ENCODE peak calls at places on chromosome 1, in five cellular contexts. One of them, this sample, is unnamed.
A peak's percentile ranks its signal among the peaks of the same experiment; 100 is the strongest.

GRCh38 chr1:152479792-152480595 is 30.6 kb upstream of the LCE5A start:
- DNase-seq in astrocyte of the cerebellum: no peak
- DNase-seq in HFF-Myc: no peak
- DNase-seq in astrocyte of the spinal cord: no peak
- DNase-seq in tibial nerve: no peak
- DNase-seq in this sample: peak; percentile 81

GRCh38 chr1:44500181-44501021 is 95.3 kb downstream of the RNF220 start:
- DNase-seq in astrocyte of the cerebellum: no peak
- DNase-seq in HFF-Myc: no peak
- DNase-seq in astrocyte of the spinal cord: peak; percentile 16
- DNase-seq in tibial nerve: no peak
- DNase-seq in this sample: no peak

GRCh38 chr1:100891380-100891779 is 3.3 kb downstream of the EXTL2 start:
- DNase-seq in astrocyte of the cerebellum: no peak
- DNase-seq in HFF-Myc: no peak
- DNase-seq in astrocyte of the spinal cord: no peak
- DNase-seq in tibial nerve: no peak
- DNase-seq in this sample: no peak

GRCh38 chr1:167493372-167493771 is 25.0 kb downstream of the CD247 start:
- DNase-seq in astrocyte of the cerebellum: no peak
- DNase-seq in HFF-Myc: no peak
- DNase-seq in astrocyte of the spinal cord: no peak
- DNase-seq in tibial nerve: no peak
- DNase-seq in this sample: no peak

GRCh38 chr1:246483204-246483933 is 23.7 kb downstream of the SMYD3 start:
- DNase-seq in astrocyte of the cerebellum: no peak
- DNase-seq in HFF-Myc: no peak
- DNase-seq in astrocyte of the spinal cord: peak; percentile 35
- DNase-seq in tibial nerve: no peak
- DNase-seq in this sample: no peak

GRCh38 chr1:151289080-151289935 is 7.2 kb downstream of the ZNF687 start:
- DNase-seq in astrocyte of the cerebellum: no peak
- DNase-seq in HFF-Myc: no peak
- DNase-seq in astrocyte of the spinal cord: no peak
- DNase-seq in tibial nerve: no peak
- DNase-seq in this sample: no peak

GRCh38 chr1:244322791-244323521 is 128.8 kb downstream of the ADSS2 start:
- DNase-seq in astrocyte of the cerebellum: peak; percentile 97
- DNase-seq in HFF-Myc: peak; percentile 98
- DNase-seq in astrocyte of the spinal cord: peak; percentile 96
- DNase-seq in tibial nerve: no peak
- DNase-seq in this sample: peak; percentile 57

GRCh38 chr1:23555949-23556640 is 3.2 kb downstream of the ID3 start:
- DNase-seq in astrocyte of the cerebellum: peak; percentile 57
- DNase-seq in HFF-Myc: no peak
- DNase-seq in astrocyte of the spinal cord: peak; percentile 87
- DNase-seq in tibial nerve: no peak
- DNase-seq in this sample: no peak

GRCh38 chr1:56645663-56646330 is 683 bp downstream of the PRKAA2 start:
- DNase-seq in astrocyte of the cerebellum: no peak
- DNase-seq in HFF-Myc: no peak
- DNase-seq in astrocyte of the spinal cord: peak; percentile 20
- DNase-seq in tibial nerve: no peak
- DNase-seq in this sample: no peak

DNA sequence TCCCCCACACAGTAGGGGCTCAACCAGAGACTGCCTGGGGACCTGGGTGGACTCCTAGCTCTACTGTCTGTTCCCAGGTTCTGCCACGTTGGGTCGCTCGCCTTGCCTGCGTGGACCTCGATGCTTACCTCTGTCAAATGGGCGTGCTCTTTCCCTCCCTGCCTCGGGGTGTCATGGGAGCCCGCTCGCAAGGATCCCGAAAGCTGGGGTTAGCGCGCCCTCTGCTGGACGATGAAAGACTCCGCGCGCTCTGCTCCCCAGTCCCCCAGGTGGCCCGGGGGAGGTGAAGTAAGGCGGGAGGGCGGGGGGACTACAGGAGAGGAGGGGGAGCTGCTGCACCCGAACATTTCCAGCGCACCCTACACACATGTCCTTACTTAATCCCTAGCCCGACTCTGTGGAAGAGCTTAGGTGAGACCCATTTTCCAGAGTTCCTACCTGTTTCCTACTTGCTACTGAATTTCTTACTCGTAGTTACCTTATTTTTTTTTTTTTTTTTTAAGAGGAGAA is 2.3 kb upstream of the BSND start:
- DNase-seq in astrocyte of the cerebellum: peak; percentile 38
- DNase-seq in HFF-Myc: peak; percentile 30
- DNase-seq in astrocyte of the spinal cord: peak; percentile 57
- DNase-seq in tibial nerve: peak; percentile 21
- DNase-seq in this sample: peak; percentile 85
- TF ChIP-seq CTCF in astrocyte of the cerebellum: peak; percentile 73
- TF ChIP-seq CTCF in HFF-Myc: peak; percentile 81
- TF ChIP-seq CTCF in astrocyte of the spinal cord: peak; percentile 78
- TF ChIP-seq CTCF in tibial nerve: peak; percentile 78
- TF ChIP-seq CTCF in this sample: peak; percentile 88

DNA sequence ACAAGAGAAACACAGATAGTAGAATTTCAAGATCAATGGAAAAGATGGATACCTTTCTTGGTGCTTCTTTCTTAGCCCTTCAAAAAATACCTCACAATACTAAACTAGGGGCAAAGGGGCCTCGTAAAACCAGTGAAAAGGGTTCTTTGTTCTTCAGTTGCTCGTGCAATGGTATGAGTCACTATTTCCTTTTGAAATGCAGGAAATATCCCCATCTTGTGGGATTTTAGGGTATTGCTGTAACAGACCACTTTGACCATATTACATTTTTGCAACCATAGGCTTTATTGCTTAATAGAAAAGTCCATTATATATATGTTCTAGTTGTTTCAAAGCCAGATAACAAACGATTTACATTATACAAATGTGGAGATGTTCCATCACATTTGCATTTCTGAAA is 88.7 kb upstream of the PKN2 start:
- DNase-seq in astrocyte of the cerebellum: peak; percentile 12
- DNase-seq in HFF-Myc: peak; percentile 43
- DNase-seq in astrocyte of the spinal cord: peak; percentile 46
- DNase-seq in tibial nerve: no peak
- DNase-seq in this sample: peak; percentile 4
- TF ChIP-seq CTCF in astrocyte of the cerebellum: no peak
- TF ChIP-seq CTCF in HFF-Myc: peak; percentile 19
- TF ChIP-seq CTCF in astrocyte of the spinal cord: peak; percentile 35
- TF ChIP-seq CTCF in tibial nerve: no peak
- TF ChIP-seq CTCF in this sample: peak; percentile 65

DNA sequence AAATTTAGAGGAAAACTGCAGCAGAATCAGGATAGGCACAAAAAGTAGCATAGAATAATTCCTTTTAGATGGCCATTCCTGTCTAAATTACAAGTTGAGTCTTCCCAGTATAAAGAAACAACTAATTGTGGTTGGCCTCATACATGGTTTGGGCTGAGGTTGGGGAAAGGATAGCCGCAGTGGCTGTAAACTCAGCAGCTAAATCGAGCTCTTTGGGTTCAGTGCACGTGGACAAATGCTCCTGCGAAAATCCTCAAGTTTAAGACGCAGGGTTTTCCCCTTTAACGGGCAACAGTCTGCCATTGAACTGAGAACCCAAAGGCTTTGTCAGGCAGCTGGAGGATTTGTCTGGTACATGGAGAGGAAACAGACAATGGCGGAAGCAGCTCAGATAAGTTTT is 331.9 kb downstream of the TGFB2 start:
- DNase-seq in astrocyte of the cerebellum: no peak
- DNase-seq in HFF-Myc: no peak
- DNase-seq in astrocyte of the spinal cord: peak; percentile 50
- DNase-seq in tibial nerve: no peak
- DNase-seq in this sample: no peak
- TF ChIP-seq CTCF in astrocyte of the cerebellum: no peak
- TF ChIP-seq CTCF in HFF-Myc: no peak
- TF ChIP-seq CTCF in astrocyte of the spinal cord: no peak
- TF ChIP-seq CTCF in tibial nerve: no peak
- TF ChIP-seq CTCF in this sample: no peak

DNA sequence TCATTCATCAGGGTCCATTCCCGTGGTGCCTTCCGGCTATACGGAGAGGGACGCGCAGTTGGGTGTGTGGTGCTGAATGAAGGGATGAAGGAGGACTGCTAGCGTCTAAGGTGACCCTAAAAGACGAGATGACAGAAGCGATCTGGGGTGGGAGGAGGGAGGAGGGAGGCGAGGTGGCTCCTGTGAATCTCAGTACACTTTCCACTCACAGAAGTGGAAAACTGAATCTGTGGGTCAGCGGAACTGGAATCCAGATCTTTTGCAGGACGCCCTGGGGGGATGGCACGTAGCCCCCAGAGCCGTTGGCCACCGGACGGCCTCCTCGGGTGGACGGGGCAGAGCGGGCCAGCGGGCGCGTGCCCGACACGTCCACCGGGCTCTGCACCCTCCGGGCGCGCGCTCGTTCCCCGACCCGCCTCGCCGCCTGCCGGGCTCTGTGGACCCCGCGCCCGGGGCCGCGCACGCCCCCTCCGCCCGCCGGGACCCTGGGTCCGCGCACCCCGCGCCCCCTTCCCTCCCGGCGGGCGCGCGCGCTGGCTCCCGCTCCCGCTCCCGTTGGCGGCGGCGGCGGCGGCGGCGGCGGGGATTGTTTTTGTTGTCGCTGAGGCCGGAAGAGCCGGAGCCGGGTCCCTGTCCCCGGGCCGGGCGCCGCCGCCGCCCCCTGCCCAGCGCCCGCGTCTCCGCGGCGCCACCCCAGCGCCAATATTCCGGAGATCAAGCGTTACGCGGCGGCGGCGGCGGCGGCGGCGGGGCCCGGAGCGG is at the start of gene AGO4:
- DNase-seq in astrocyte of the cerebellum: no peak
- DNase-seq in HFF-Myc: peak; percentile 9
- DNase-seq in astrocyte of the spinal cord: peak; percentile 18
- DNase-seq in tibial nerve: no peak
- DNase-seq in this sample: peak; percentile 42
- TF ChIP-seq CTCF in astrocyte of the cerebellum: no peak
- TF ChIP-seq CTCF in HFF-Myc: no peak
- TF ChIP-seq CTCF in astrocyte of the spinal cord: no peak
- TF ChIP-seq CTCF in tibial nerve: peak; percentile 44
- TF ChIP-seq CTCF in this sample: no peak

GRCh38 chr1:225888898-225889690 is at the start of gene LEFTY1:
- DNase-seq in astrocyte of the cerebellum: no peak
- DNase-seq in HFF-Myc: no peak
- DNase-seq in astrocyte of the spinal cord: no peak
- DNase-seq in tibial nerve: no peak
- DNase-seq in this sample: no peak

GRCh38 chr1:225885336-225885735 is 3.2 kb upstream of the TMEM63A start:
- DNase-seq in astrocyte of the cerebellum: no peak
- DNase-seq in HFF-Myc: no peak
- DNase-seq in astrocyte of the spinal cord: no peak
- DNase-seq in tibial nerve: no peak
- DNase-seq in this sample: no peak

GRCh38 chr1:225888289-225888897 is 553 bp downstream of the LEFTY1 start:
- DNase-seq in astrocyte of the cerebellum: no peak
- DNase-seq in HFF-Myc: no peak
- DNase-seq in astrocyte of the spinal cord: no peak
- DNase-seq in tibial nerve: no peak
- DNase-seq in this sample: no peak

GRCh38 chr1:225886159-225887029 is 2.6 kb downstream of the LEFTY1 start:
- DNase-seq in astrocyte of the cerebellum: no peak
- DNase-seq in HFF-Myc: no peak
- DNase-seq in astrocyte of the spinal cord: no peak
- DNase-seq in tibial nerve: no peak
- DNase-seq in this sample: no peak

GRCh38 chr1:225887030-225887314 is 2.0 kb downstream of the LEFTY1 start:
- DNase-seq in astrocyte of the cerebellum: no peak
- DNase-seq in HFF-Myc: no peak
- DNase-seq in astrocyte of the spinal cord: no peak
- DNase-seq in tibial nerve: no peak
- DNase-seq in this sample: no peak
- TF ChIP-seq CTCF in astrocyte of the cerebellum: no peak
- TF ChIP-seq CTCF in HFF-Myc: no peak
- TF ChIP-seq CTCF in astrocyte of the spinal cord: no peak
- TF ChIP-seq CTCF in tibial nerve: no peak
- TF ChIP-seq CTCF in this sample: no peak

This sample was measured in activated CD8-positive, alpha-beta T cell treated with anti-CD3 and anti-CD28 coated beads for 36 hours.